ENCODE peak calls at places on chromosomes 13 and 19, in seven cellular contexts. Z is HCT116, L is adrenal gland, Q is transverse colon, B is left ventricle myocardium inferior, R is endodermal cell, N is neural progenitor cell. F is an unnamed sample.

GRCh38 chr13:59873856-59874255 is 289.9 kb downstream of the DIAPH3 start:
- DNase-seq in Z (no peak), L (no peak), Q (no peak), B (no peak), R (no peak), N (no peak), F (no peak)

GRCh38 chr19:47446534-47447469 is 24.9 kb downstream of the SLC8A2 start:
- DNase-seq in Z (peak; percentile 81), L (no peak), Q (peak; percentile 32), B (no peak), R (peak; percentile 97), N (peak; percentile 79), F (no peak)

GRCh38 chr13:102846261-102847015 is 606 bp downstream of the ERCC5 start:
- DNase-seq in Z (peak; percentile 8), L (peak; percentile 48), Q (peak; percentile 60), B (peak; percentile 25), R (peak; percentile 53), N (peak; percentile 33), F (peak; percentile 42)

GRCh38 chr13:73216381-73216831 is 157.6 kb downstream of the KLF5 start:
- DNase-seq in Z (no peak), L (no peak), Q (no peak), B (no peak), R (no peak), N (no peak), F (no peak)

GRCh38 chr13:79448413-79448812 is 32.5 kb upstream of the NDFIP2 start:
- DNase-seq in Z (no peak), L (no peak), Q (no peak), B (no peak), R (no peak), N (no peak), F (no peak)

GRCh38 chr19:5976768-5977167 is 1.2 kb downstream of the RANBP3 start:
- DNase-seq in Z (no peak), L (no peak), Q (no peak), B (no peak), R (no peak), N (no peak), F (no peak)

GRCh38 chr13:76968041-76968440 is 19.7 kb downstream of the ACOD1 start:
- DNase-seq in Z (no peak), L (no peak), Q (no peak), B (no peak), R (peak; percentile 47), N (no peak), F (no peak)

GRCh38 chr13:44451109-44451508 is 77.5 kb downstream of the SERP2 start:
- DNase-seq in Z (no peak), L (no peak), Q (no peak), B (no peak), R (no peak), N (no peak), F (no peak)

GRCh38 chr13:28636078-28636477 is 22.9 kb upstream of the POMP start:
- DNase-seq in Z (no peak), L (no peak), Q (no peak), B (no peak), R (no peak), N (no peak), F (no peak)

GRCh38 chr19:45972081-45972943 is 1.4 kb downstream of the NOVA2 start:
- DNase-seq in Z (no peak), L (no peak), Q (no peak), B (peak; percentile 21), R (peak; percentile 59), N (no peak), F (no peak)

GRCh38 chr13:43368003-43368402 is 344.6 kb downstream of the DNAJC15 start:
- DNase-seq in Z (no peak), L (no peak), Q (no peak), B (no peak), R (no peak), N (no peak), F (no peak)

GRCh38 chr13:76632388-76633044 is 253.7 kb downstream of the KCTD12 start:
- DNase-seq in Z (no peak), L (no peak), Q (no peak), B (no peak), R (peak; percentile 77), N (peak; percentile 58), F (no peak)

GRCh38 chr13:43572601-43573360 is 214.0 kb downstream of the ENOX1 start:
- DNase-seq in Z (no peak), L (no peak), Q (no peak), B (no peak), R (no peak), N (peak; percentile 29), F (no peak)

GRCh38 chr13:84096221-84096620 is 213.9 kb upstream of the SLITRK1 start:
- DNase-seq in Z (no peak), L (no peak), Q (no peak), B (no peak), R (no peak), N (no peak), F (no peak)

GRCh38 chr19:38892841-38893240 is 6.6 kb downstream of the SIRT2 start:
- DNase-seq in Z (no peak), L (no peak), Q (no peak), B (no peak), R (peak; percentile 71), N (no peak), F (no peak)

GRCh38 chr13:51479199-51479523 is 26.3 kb upstream of the INTS6 start:
- DNase-seq in Z (no peak), L (no peak), Q (no peak), B (no peak), R (no peak), N (no peak), F (no peak)

GRCh38 chr19:48487944-48488343 is 18.8 kb downstream of the CYTH2 start:
- DNase-seq in Z (peak; percentile 90), L (peak; percentile 94), Q (peak; percentile 83), B (peak; percentile 68), R (no peak), N (no peak), F (peak; percentile 76)

GRCh38 chr19:862529-863304 is 3.3 kb downstream of the CFD start:
- DNase-seq in Z (no peak), L (peak; percentile 68), Q (peak; percentile 76), B (no peak), R (peak; percentile 95), N (peak; percentile 88), F (peak; percentile 62)

GRCh38 chr13:50208826-50209335 is 193.6 kb downstream of the KCNRG start:
- DNase-seq in Z (no peak), L (peak; percentile 50), Q (peak; percentile 21), B (peak; percentile 48), R (peak; percentile 86), N (peak; percentile 42), F (peak; percentile 15)

GRCh38 chr19:14450168-14450874 is 17.2 kb downstream of the PKN1 start:
- DNase-seq in Z (peak; percentile 87), L (no peak), Q (no peak), B (no peak), R (peak; percentile 99), N (peak; percentile 65), F (no peak)

GRCh38 chr19:47631681-47632446 is 22.9 kb downstream of the BICRA start:
- DNase-seq in Z (no peak), L (no peak), Q (no peak), B (peak; percentile 40), R (no peak), N (no peak), F (no peak)

GRCh38 chr13:72379581-72379980 is 347.8 kb downstream of the MZT1 start:
- DNase-seq in Z (no peak), L (no peak), Q (no peak), B (no peak), R (no peak), N (no peak), F (no peak)

GRCh38 chr19:495440-496332 is 600 bp upstream of the MADCAM1 start:
- DNase-seq in Z (no peak), L (no peak), Q (no peak), B (no peak), R (peak; percentile 92), N (peak; percentile 62), F (no peak)

GRCh38 chr13:87981416-87981815 is 310.2 kb downstream of the SLITRK5 start:
- DNase-seq in Z (no peak), L (no peak), Q (no peak), B (no peak), R (no peak), N (no peak), F (no peak)

GRCh38 chr13:29573190-29573589 is 22.3 kb downstream of the SLC7A1 start:
- DNase-seq in Z (no peak), L (no peak), Q (peak; percentile 78), B (no peak), R (peak; percentile 39), N (no peak), F (peak; percentile 78)

GRCh38 chr19:52942371-52943133 is 19.3 kb upstream of the ZNF888 start:
- DNase-seq in Z (peak; percentile 59), L (peak; percentile 90), Q (peak; percentile 98), B (peak; percentile 94), R (peak; percentile 99), N (peak; percentile 87), F (peak; percentile 96)
- TF ChIP-seq CTCF in Z (no peak), L (no peak), Q (no peak), B (no peak), R (no peak), N (no peak), F (no peak)

GRCh38 chr13:31276386-31276785 is 76.6 kb downstream of the B3GLCT start:
- DNase-seq in Z (no peak), L (no peak), Q (no peak), B (no peak), R (no peak), N (no peak), F (no peak)
- H3K27ac ChIP-seq in Z (no peak overlapping the region), L (no peak overlapping the region), Q (no peak overlapping the region), B (no peak overlapping the region), R (no peak overlapping the region), N (no peak overlapping the region), F (no peak overlapping the region)

GRCh38 chr13:85969331-85969730 is 170.1 kb upstream of the SLITRK6 start:
- DNase-seq in Z (no peak), L (no peak), Q (no peak), B (no peak), R (no peak), N (no peak), F (no peak)

GRCh38 chr13:85974604-85975366 is 175.6 kb upstream of the SLITRK6 start:
- DNase-seq in Z (no peak), L (no peak), Q (no peak), B (no peak), R (no peak), N (no peak), F (no peak)

GRCh38 chr13:85970727-85971126 is 171.5 kb upstream of the SLITRK6 start:
- DNase-seq in Z (no peak), L (no peak), Q (no peak), B (no peak), R (no peak), N (no peak), F (no peak)
- TF ChIP-seq CTCF in Z (no peak), L (peak; percentile 45), Q (no peak), B (no peak), R (peak; percentile 58), N (peak; percentile 48), F (no peak)

DNA sequence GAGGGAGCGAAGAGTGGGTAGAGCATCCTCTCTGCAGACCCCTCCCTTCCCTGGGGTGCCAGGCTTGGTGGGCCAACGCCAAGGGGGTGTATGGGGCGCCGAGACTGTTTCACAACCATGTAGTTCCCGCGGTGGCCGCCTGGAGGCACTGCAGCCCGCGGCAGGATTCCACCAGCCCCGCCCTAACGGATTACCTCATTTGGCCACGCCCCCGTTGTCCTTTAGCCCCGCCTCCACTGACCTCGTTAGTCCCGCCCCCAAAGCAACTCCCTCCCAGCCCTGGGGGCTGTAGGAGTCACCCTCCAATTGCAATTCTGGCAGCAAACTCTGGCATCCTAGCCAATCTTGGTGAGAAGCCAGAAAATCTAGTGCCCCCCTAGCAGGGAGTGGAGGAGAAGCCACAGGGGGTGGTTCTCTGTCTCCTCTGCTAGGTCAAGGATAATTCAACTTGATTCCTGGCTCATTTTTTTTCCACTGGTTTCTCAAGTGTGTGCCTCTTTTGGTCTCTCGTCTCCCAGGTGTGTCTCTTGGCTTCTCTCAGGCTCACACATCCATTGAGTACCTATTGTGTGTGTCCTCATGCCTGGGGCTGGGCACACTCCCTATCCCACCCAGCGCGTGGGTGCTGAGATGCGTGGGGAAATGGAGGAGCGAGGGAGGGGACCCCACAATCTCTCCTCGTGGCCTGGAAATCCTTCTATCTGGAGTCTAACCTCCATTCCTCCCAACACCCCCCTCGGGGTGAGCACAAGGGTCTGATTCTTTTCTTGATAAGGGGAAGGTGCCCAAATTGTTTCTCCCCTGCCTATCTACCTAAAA is 2.0 kb downstream of the OLFM2 start:
- DNase-seq in Z (peak; percentile 66), L (peak; percentile 81), Q (peak; percentile 74), B (peak; percentile 68), R (peak; percentile 97), N (peak; percentile 91), F (peak; percentile 68)
- H3K27ac ChIP-seq in Z (peak overlapping the region; percentile 16), L (no peak overlapping the region), Q (no peak overlapping the region), B (peak overlapping the region; percentile 32), R (no peak overlapping the region), N (no peak overlapping the region), F (no peak overlapping the region)

F was measured in body of pancreas.